ENCODE peak calls at places on chromosomes 2 and 18, in eight cellular contexts. One of them, this sample, is unnamed.

GRCh38 chr2:143572421-143572820 is 443.2 kb downstream of the ARHGAP15 start:
- DNase-seq in osteocyte: no peak
- DNase-seq in transverse colon: no peak
- DNase-seq in GM12878: no peak
- DNase-seq in ovary: no peak
- DNase-seq in GM23338: no peak
- DNase-seq in neural progenitor cell: no peak
- DNase-seq in Peyer's patch: no peak
- DNase-seq in this sample: no peak

GRCh38 chr2:36482576-36483214 is 115.3 kb downstream of the FEZ2 start:
- DNase-seq in GM12878: no peak
- DNase-seq in Peyer's patch: no peak
- DNase-seq in osteocyte: no peak
- DNase-seq in transverse colon: peak; percentile 17
- DNase-seq in neural progenitor cell: no peak
- DNase-seq in ovary: no peak
- DNase-seq in GM23338: no peak
- DNase-seq in this sample: peak; percentile 87

GRCh38 chr2:177038772-177039484 is 173.7 kb upstream of the HNRNPA3 start:
- DNase-seq in Peyer's patch: no peak
- DNase-seq in neural progenitor cell: no peak
- DNase-seq in GM23338: no peak
- DNase-seq in transverse colon: no peak
- DNase-seq in ovary: no peak
- DNase-seq in osteocyte: no peak
- DNase-seq in GM12878: no peak
- DNase-seq in this sample: no peak

GRCh38 chr2:79670198-79670597 is 157.3 kb downstream of the CTNNA2 start:
- DNase-seq in GM12878: no peak
- DNase-seq in Peyer's patch: no peak
- DNase-seq in ovary: no peak
- DNase-seq in GM23338: peak; percentile 79
- DNase-seq in transverse colon: no peak
- DNase-seq in osteocyte: peak; percentile 85
- DNase-seq in neural progenitor cell: peak; percentile 92
- DNase-seq in this sample: no peak

GRCh38 chr2:64914735-64915509 is 74.3 kb upstream of the SLC1A4 start:
- DNase-seq in ovary: peak; percentile 39
- DNase-seq in Peyer's patch: peak; percentile 51
- DNase-seq in transverse colon: no peak
- DNase-seq in neural progenitor cell: no peak
- DNase-seq in GM12878: peak; percentile 96
- DNase-seq in GM23338: no peak
- DNase-seq in osteocyte: no peak
- DNase-seq in this sample: no peak

GRCh38 chr18:8952796-8953760 is 149.4 kb upstream of the NDUFV2 start:
- DNase-seq in GM12878: no peak
- DNase-seq in osteocyte: no peak
- DNase-seq in Peyer's patch: no peak
- DNase-seq in ovary: no peak
- DNase-seq in GM23338: no peak
- DNase-seq in transverse colon: no peak
- DNase-seq in neural progenitor cell: no peak
- DNase-seq in this sample: peak; percentile 96

GRCh38 chr2:105577762-105578161 is 166.9 kb upstream of the NCK2 start:
- DNase-seq in GM23338: no peak
- DNase-seq in transverse colon: no peak
- DNase-seq in Peyer's patch: no peak
- DNase-seq in osteocyte: no peak
- DNase-seq in ovary: no peak
- DNase-seq in neural progenitor cell: no peak
- DNase-seq in GM12878: no peak
- DNase-seq in this sample: no peak

GRCh38 chr2:66364495-66364992 is 70.4 kb upstream of the MEIS1 start:
- DNase-seq in ovary: no peak
- DNase-seq in neural progenitor cell: no peak
- DNase-seq in GM12878: no peak
- DNase-seq in Peyer's patch: no peak
- DNase-seq in osteocyte: no peak
- DNase-seq in GM23338: no peak
- DNase-seq in transverse colon: no peak
- DNase-seq in this sample: peak; percentile 84

GRCh38 chr18:35856178-35856577 is 116.3 kb upstream of the RMP24 start:
- DNase-seq in transverse colon: no peak
- DNase-seq in GM23338: no peak
- DNase-seq in osteocyte: peak; percentile 10
- DNase-seq in neural progenitor cell: no peak
- DNase-seq in Peyer's patch: no peak
- DNase-seq in ovary: no peak
- DNase-seq in GM12878: no peak
- DNase-seq in this sample: no peak

GRCh38 chr2:67214585-67215184 is 182.4 kb upstream of the ETAA1 start:
- DNase-seq in Peyer's patch: no peak
- DNase-seq in transverse colon: no peak
- DNase-seq in neural progenitor cell: no peak
- DNase-seq in GM23338: no peak
- DNase-seq in GM12878: no peak
- DNase-seq in osteocyte: no peak
- DNase-seq in ovary: no peak
- DNase-seq in this sample: no peak

GRCh38 chr18:68402784-68403183 is 312.1 kb downstream of the TMX3 start:
- DNase-seq in GM23338: no peak
- DNase-seq in Peyer's patch: no peak
- DNase-seq in transverse colon: no peak
- DNase-seq in GM12878: no peak
- DNase-seq in osteocyte: no peak
- DNase-seq in ovary: no peak
- DNase-seq in neural progenitor cell: no peak
- DNase-seq in this sample: no peak

GRCh38 chr2:121617042-121617599 is 32.1 kb downstream of the CLASP1 start:
- DNase-seq in osteocyte: no peak
- DNase-seq in ovary: no peak
- DNase-seq in GM23338: no peak
- DNase-seq in Peyer's patch: no peak
- DNase-seq in transverse colon: no peak
- DNase-seq in neural progenitor cell: peak; percentile 21
- DNase-seq in GM12878: no peak
- DNase-seq in this sample: no peak

GRCh38 chr2:218286570-218287459 is 5.5 kb downstream of the TMBIM1 start:
- DNase-seq in GM23338: peak; percentile 95
- DNase-seq in ovary: peak; percentile 89
- DNase-seq in neural progenitor cell: peak; percentile 81
- DNase-seq in Peyer's patch: peak; percentile 96
- DNase-seq in osteocyte: peak; percentile 92
- DNase-seq in transverse colon: peak; percentile 96
- DNase-seq in GM12878: peak; percentile 72
- DNase-seq in this sample: peak; percentile 95

GRCh38 chr2:42048318-42049251 is 764 bp downstream of the PKDCC start:
- DNase-seq in neural progenitor cell: peak; percentile 64
- DNase-seq in ovary: peak; percentile 69
- DNase-seq in GM12878: no peak
- DNase-seq in transverse colon: no peak
- DNase-seq in GM23338: peak; percentile 48
- DNase-seq in osteocyte: no peak
- DNase-seq in Peyer's patch: peak; percentile 49
- DNase-seq in this sample: no peak

GRCh38 chr2:54524236-54524991 is 68.3 kb downstream of the SPTBN1 start:
- DNase-seq in ovary: no peak
- DNase-seq in GM12878: peak; percentile 45
- DNase-seq in Peyer's patch: no peak
- DNase-seq in transverse colon: no peak
- DNase-seq in neural progenitor cell: no peak
- DNase-seq in osteocyte: no peak
- DNase-seq in GM23338: peak; percentile 39
- DNase-seq in this sample: peak; percentile 35

GRCh38 chr18:35728676-35729075 is 147.1 kb downstream of the GALNT1 start:
- DNase-seq in neural progenitor cell: no peak
- DNase-seq in osteocyte: no peak
- DNase-seq in transverse colon: no peak
- DNase-seq in GM23338: no peak
- DNase-seq in Peyer's patch: no peak
- DNase-seq in GM12878: no peak
- DNase-seq in ovary: no peak
- DNase-seq in this sample: no peak

GRCh38 chr2:10521891-10522448 is 73.8 kb upstream of the ODC1 start:
- DNase-seq in transverse colon: no peak
- DNase-seq in Peyer's patch: peak; percentile 38
- DNase-seq in GM23338: no peak
- DNase-seq in neural progenitor cell: no peak
- DNase-seq in ovary: no peak
- DNase-seq in GM12878: no peak
- DNase-seq in osteocyte: no peak
- DNase-seq in this sample: no peak

GRCh38 chr2:56167616-56168015 is 16.2 kb upstream of the CCDC85A start:
- DNase-seq in osteocyte: no peak
- DNase-seq in neural progenitor cell: no peak
- DNase-seq in GM23338: no peak
- DNase-seq in GM12878: no peak
- DNase-seq in ovary: no peak
- DNase-seq in Peyer's patch: no peak
- DNase-seq in transverse colon: no peak
- DNase-seq in this sample: no peak

GRCh38 chr2:123839326-123839725 is 185.8 kb upstream of the CNTNAP5 start:
- DNase-seq in GM23338: no peak
- DNase-seq in Peyer's patch: no peak
- DNase-seq in osteocyte: no peak
- DNase-seq in transverse colon: no peak
- DNase-seq in GM12878: no peak
- DNase-seq in ovary: no peak
- DNase-seq in neural progenitor cell: no peak
- DNase-seq in this sample: no peak

GRCh38 chr2:19031642-19032041 is 326.8 kb downstream of the OSR1 start:
- DNase-seq in ovary: no peak
- DNase-seq in transverse colon: no peak
- DNase-seq in osteocyte: no peak
- DNase-seq in GM12878: no peak
- DNase-seq in Peyer's patch: no peak
- DNase-seq in GM23338: no peak
- DNase-seq in neural progenitor cell: no peak
- DNase-seq in this sample: peak; percentile 20

GRCh38 chr2:9201185-9201891 is 5.3 kb upstream of the ASAP2 start:
- DNase-seq in GM23338: no peak
- DNase-seq in osteocyte: peak; percentile 23
- DNase-seq in Peyer's patch: no peak
- DNase-seq in transverse colon: no peak
- DNase-seq in ovary: no peak
- DNase-seq in neural progenitor cell: no peak
- DNase-seq in GM12878: no peak
- DNase-seq in this sample: peak; percentile 83

GRCh38 chr2:146576301-146576700 is 1268.5 kb upstream of the ACVR2A start:
- DNase-seq in Peyer's patch: no peak
- DNase-seq in neural progenitor cell: no peak
- DNase-seq in osteocyte: no peak
- DNase-seq in GM23338: no peak
- DNase-seq in ovary: no peak
- DNase-seq in GM12878: no peak
- DNase-seq in transverse colon: no peak
- DNase-seq in this sample: no peak

GRCh38 chr2:158179660-158180059 is 78.0 kb downstream of the UPP2 start:
- DNase-seq in GM23338: peak; percentile 26
- DNase-seq in neural progenitor cell: no peak
- DNase-seq in osteocyte: no peak
- DNase-seq in Peyer's patch: no peak
- DNase-seq in ovary: no peak
- DNase-seq in GM12878: no peak
- DNase-seq in transverse colon: no peak
- DNase-seq in this sample: no peak

GRCh38 chr18:69795785-69796184 is 151.9 kb downstream of the CD226 start:
- DNase-seq in transverse colon: no peak
- DNase-seq in osteocyte: no peak
- DNase-seq in GM12878: no peak
- DNase-seq in neural progenitor cell: peak; percentile 48
- DNase-seq in Peyer's patch: no peak
- DNase-seq in ovary: no peak
- DNase-seq in GM23338: peak; percentile 4
- DNase-seq in this sample: no peak

GRCh38 chr2:12514631-12515437 is 201.9 kb upstream of the TRIB2 start:
- DNase-seq in transverse colon: no peak
- DNase-seq in GM12878: no peak
- DNase-seq in neural progenitor cell: no peak
- DNase-seq in Peyer's patch: no peak
- DNase-seq in ovary: no peak
- DNase-seq in osteocyte: no peak
- DNase-seq in GM23338: no peak
- DNase-seq in this sample: no peak

GRCh38 chr2:169280502-169280901 is 81.8 kb downstream of the LRP2 start:
- DNase-seq in Peyer's patch: no peak
- DNase-seq in GM23338: no peak
- DNase-seq in transverse colon: no peak
- DNase-seq in GM12878: no peak
- DNase-seq in neural progenitor cell: no peak
- DNase-seq in ovary: no peak
- DNase-seq in osteocyte: no peak
- DNase-seq in this sample: no peak

GRCh38 chr2:169272035-169272434 is 90.3 kb downstream of the LRP2 start:
- DNase-seq in GM23338: no peak
- DNase-seq in ovary: no peak
- DNase-seq in transverse colon: no peak
- DNase-seq in GM12878: no peak
- DNase-seq in osteocyte: no peak
- DNase-seq in Peyer's patch: no peak
- DNase-seq in neural progenitor cell: no peak
- DNase-seq in this sample: no peak

GRCh38 chr2:169276045-169276444 is 86.3 kb downstream of the LRP2 start:
- DNase-seq in GM12878: no peak
- DNase-seq in neural progenitor cell: no peak
- DNase-seq in osteocyte: no peak
- DNase-seq in GM23338: no peak
- DNase-seq in ovary: no peak
- DNase-seq in Peyer's patch: no peak
- DNase-seq in transverse colon: no peak
- DNase-seq in this sample: no peak
- TF ChIP-seq CTCF in GM12878: peak; percentile 13
- TF ChIP-seq CTCF in neural progenitor cell: no peak
- TF ChIP-seq CTCF in osteocyte: peak; percentile 28
- TF ChIP-seq CTCF in GM23338: peak; percentile 17
- TF ChIP-seq CTCF in ovary: no peak
- TF ChIP-seq CTCF in Peyer's patch: no peak
- TF ChIP-seq CTCF in transverse colon: no peak
- TF ChIP-seq CTCF in this sample: no peak

GRCh38 chr2:38115216-38116012 is 39.5 kb upstream of the CYP1B1 start:
- DNase-seq in transverse colon: peak; percentile 83
- DNase-seq in GM12878: peak; percentile 55
- DNase-seq in Peyer's patch: peak; percentile 89
- DNase-seq in ovary: peak; percentile 73
- DNase-seq in osteocyte: peak; percentile 93
- DNase-seq in neural progenitor cell: peak; percentile 89
- DNase-seq in GM23338: peak; percentile 92
- DNase-seq in this sample: peak; percentile 30
- TF ChIP-seq CTCF in transverse colon: peak; percentile 82
- TF ChIP-seq CTCF in GM12878: peak; percentile 97
- TF ChIP-seq CTCF in Peyer's patch: peak; percentile 40
- TF ChIP-seq CTCF in ovary: peak; percentile 39
- TF ChIP-seq CTCF in osteocyte: peak; percentile 95
- TF ChIP-seq CTCF in neural progenitor cell: peak; percentile 98
- TF ChIP-seq CTCF in GM23338: peak; percentile 99
- TF ChIP-seq CTCF in this sample: peak; percentile 98

GRCh38 chr2:224072541-224073188 is 33.6 kb upstream of the SERPINE2 start:
- DNase-seq in GM23338: no peak
- DNase-seq in GM12878: no peak
- DNase-seq in ovary: peak; percentile 54
- DNase-seq in Peyer's patch: no peak
- DNase-seq in transverse colon: no peak
- DNase-seq in neural progenitor cell: no peak
- DNase-seq in osteocyte: no peak
- DNase-seq in this sample: no peak
- TF ChIP-seq CTCF in GM23338: no peak
- TF ChIP-seq CTCF in GM12878: no peak
- TF ChIP-seq CTCF in ovary: no peak
- TF ChIP-seq CTCF in Peyer's patch: no peak
- TF ChIP-seq CTCF in transverse colon: no peak
- TF ChIP-seq CTCF in neural progenitor cell: no peak
- TF ChIP-seq CTCF in osteocyte: no peak
- TF ChIP-seq CTCF in this sample: no peak

GRCh38 chr2:535222-535621 is 142.0 kb downstream of the TMEM18 start:
- DNase-seq in ovary: no peak
- DNase-seq in neural progenitor cell: no peak
- DNase-seq in transverse colon: no peak
- DNase-seq in GM23338: no peak
- DNase-seq in Peyer's patch: no peak
- DNase-seq in GM12878: no peak
- DNase-seq in osteocyte: no peak
- DNase-seq in this sample: peak; percentile 9
- TF ChIP-seq CTCF in ovary: no peak
- TF ChIP-seq CTCF in neural progenitor cell: peak; percentile 23
- TF ChIP-seq CTCF in transverse colon: no peak
- TF ChIP-seq CTCF in GM23338: peak; percentile 13
- TF ChIP-seq CTCF in Peyer's patch: no peak
- TF ChIP-seq CTCF in GM12878: no peak
- TF ChIP-seq CTCF in osteocyte: peak; percentile 37
- TF ChIP-seq CTCF in this sample: peak; percentile 66

This sample was measured in HFFc6.